ENCODE peak calls at places on chromosome 5, in nine cellular contexts. O is kidney; L is ovary; Q is IMR-90; K is A549; D is mammary epithelial cell; J is CD8-positive, alpha-beta T cell; S is heart right ventricle; Z is lung. I is an unnamed sample.

GRCh38 chr5:62886603-62887315 is 308.1 kb downstream of the LRRC70 start:
- DNase-seq in O (no peak), L (no peak), Q (no peak), K (no peak), D (no peak), J (no peak), S (no peak), Z (no peak), I (no peak)

GRCh38 chr5:93422652-93423332 is 158.2 kb downstream of the NR2F1-AS1 start:
- DNase-seq in O (no peak), L (no peak), Q (no peak), K (no peak), D (no peak), J (no peak), S (no peak), Z (no peak), I (no peak)

GRCh38 chr5:157449011-157449723 is 10.8 kb upstream of the NIPAL4 start:
- DNase-seq in O (no peak), L (no peak), Q (no peak), K (no peak), D (no peak), J (no peak), S (peak), Z (no peak), I (peak)

GRCh38 chr5:109997191-109997590 is 307.5 kb downstream of the MAN2A1 start:
- DNase-seq in O (no peak), L (no peak), Q (no peak), K (no peak), D (no peak), J (no peak), S (no peak), Z (no peak), I (no peak)

GRCh38 chr5:129367883-129368282 is 92.2 kb upstream of the ADAMTS19 start:
- DNase-seq in O (no peak), L (no peak), Q (peak), K (no peak), D (no peak), J (no peak), S (no peak), Z (no peak), I (no peak)

GRCh38 chr5:137733922-137734695 is 1.8 kb downstream of the KLHL3 start:
- DNase-seq in O (no peak), L (no peak), Q (peak), K (no peak), D (no peak), J (no peak), S (no peak), Z (no peak), I (no peak)

GRCh38 chr5:67605730-67606585 is 409.4 kb upstream of the CD180 start:
- DNase-seq in O (no peak), L (no peak), Q (no peak), K (no peak), D (no peak), J (no peak), S (no peak), Z (no peak), I (no peak)

GRCh38 chr5:157574456-157575095 is 999 bp downstream of the ADAM19 start:
- DNase-seq in O (peak), L (peak), Q (peak), K (no peak), D (no peak), J (no peak), S (peak), Z (no peak), I (no peak)

GRCh38 chr5:64612349-64612961 is 77.8 kb upstream of the SHISAL2B start:
- DNase-seq in O (no peak), L (peak), Q (peak), K (peak), D (peak), J (no peak), S (peak), Z (no peak), I (peak)

GRCh38 chr5:179530069-179530998 is 20.0 kb upstream of the RUFY1 start:
- DNase-seq in O (peak), L (peak), Q (no peak), K (no peak), D (no peak), J (peak), S (peak), Z (peak), I (peak)

GRCh38 chr5:143843461-143843860 is 31.5 kb downstream of the HMHB1 start:
- DNase-seq in O (no peak), L (no peak), Q (no peak), K (no peak), D (no peak), J (no peak), S (no peak), Z (no peak), I (no peak)

GRCh38 chr5:176486189-176486757 is 38.1 kb downstream of the FAF2 start:
- DNase-seq in O (no peak), L (no peak), Q (no peak), K (no peak), D (no peak), J (no peak), S (no peak), Z (no peak), I (no peak)

GRCh38 chr5:62621280-62621679 is 42.7 kb downstream of the LRRC70 start:
- DNase-seq in O (no peak), L (no peak), Q (no peak), K (no peak), D (no peak), J (no peak), S (no peak), Z (no peak), I (no peak)

GRCh38 chr5:33905381-33905780 is 13.6 kb upstream of the ADAMTS12 start:
- DNase-seq in O (no peak), L (no peak), Q (peak), K (no peak), D (no peak), J (no peak), S (no peak), Z (no peak), I (no peak)

GRCh38 chr5:33901176-33901575 is 9.4 kb upstream of the ADAMTS12 start:
- DNase-seq in O (no peak), L (no peak), Q (peak), K (no peak), D (no peak), J (no peak), S (no peak), Z (no peak), I (no peak)

GRCh38 chr5:33903118-33903517 is 11.3 kb upstream of the ADAMTS12 start:
- DNase-seq in O (no peak), L (no peak), Q (no peak), K (no peak), D (peak), J (no peak), S (no peak), Z (no peak), I (no peak)
- H3K4me3 ChIP-seq in O (no peak), L (no peak), Q (no peak), K (no peak), D (no peak), J (no peak), S (no peak), Z (no peak), I (no peak)

DNA sequence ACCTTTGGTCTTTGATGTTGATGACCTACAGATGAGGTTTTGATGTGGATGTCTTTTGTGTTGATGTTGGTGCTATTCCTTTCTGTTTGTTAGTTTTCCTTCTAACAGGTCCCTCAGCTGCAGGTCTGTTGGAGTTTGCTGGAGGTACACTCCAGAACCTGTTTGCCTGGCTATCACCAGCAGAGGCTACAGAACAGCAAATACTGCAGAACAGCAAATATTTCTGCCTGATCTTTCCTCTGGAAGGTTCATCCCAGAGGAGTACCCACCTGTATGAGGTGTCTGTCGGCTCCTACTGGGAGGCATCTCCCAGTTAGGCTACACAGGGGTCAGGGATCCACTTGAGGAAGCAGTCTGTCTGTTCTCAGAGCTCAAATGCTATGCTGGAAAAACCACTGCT is 694.5 kb upstream of the CDH6 start:
- DNase-seq in O (no peak), L (no peak), Q (no peak), K (no peak), D (no peak), J (no peak), S (no peak), Z (no peak), I (no peak)
- H3K27ac ChIP-seq in O (no peak), L (no peak), Q (no peak), K (no peak), D (no peak), J (no peak), S (no peak), Z (no peak), I (no peak)

GRCh38 chr5:152599096-152599495 is 194.0 kb upstream of the NMUR2 start:
- DNase-seq in O (no peak), L (no peak), Q (no peak), K (no peak), D (no peak), J (no peak), S (no peak), Z (no peak), I (no peak)

GRCh38 chr5:152595327-152595890 is 190.3 kb upstream of the NMUR2 start:
- DNase-seq in O (no peak), L (no peak), Q (no peak), K (no peak), D (no peak), J (no peak), S (no peak), Z (no peak), I (no peak)

GRCh38 chr5:152592416-152592815 is 187.3 kb upstream of the NMUR2 start:
- DNase-seq in O (no peak), L (no peak), Q (no peak), K (no peak), D (no peak), J (no peak), S (no peak), Z (no peak), I (no peak)

GRCh38 chr5:152593388-152593787 is 188.3 kb upstream of the NMUR2 start:
- DNase-seq in O (no peak), L (no peak), Q (no peak), K (no peak), D (no peak), J (no peak), S (no peak), Z (no peak), I (no peak)
- TF ChIP-seq CTCF in O (no peak), L (no peak), Q (no peak), K (no peak), D (no peak), J (no peak), S (no peak), Z (no peak), I (no peak)

GRCh38 chr5:149080294-149080693 is 17.4 kb upstream of the SH3TC2 start:
- DNase-seq in O (no peak), L (no peak), Q (no peak), K (no peak), D (no peak), J (no peak), S (no peak), Z (no peak), I (no peak)
- H3K4me3 ChIP-seq in O (no peak), L (no peak), Q (no peak), K (no peak), D (no peak), J (no peak), S (no peak), Z (no peak), I (no peak)

DNA sequence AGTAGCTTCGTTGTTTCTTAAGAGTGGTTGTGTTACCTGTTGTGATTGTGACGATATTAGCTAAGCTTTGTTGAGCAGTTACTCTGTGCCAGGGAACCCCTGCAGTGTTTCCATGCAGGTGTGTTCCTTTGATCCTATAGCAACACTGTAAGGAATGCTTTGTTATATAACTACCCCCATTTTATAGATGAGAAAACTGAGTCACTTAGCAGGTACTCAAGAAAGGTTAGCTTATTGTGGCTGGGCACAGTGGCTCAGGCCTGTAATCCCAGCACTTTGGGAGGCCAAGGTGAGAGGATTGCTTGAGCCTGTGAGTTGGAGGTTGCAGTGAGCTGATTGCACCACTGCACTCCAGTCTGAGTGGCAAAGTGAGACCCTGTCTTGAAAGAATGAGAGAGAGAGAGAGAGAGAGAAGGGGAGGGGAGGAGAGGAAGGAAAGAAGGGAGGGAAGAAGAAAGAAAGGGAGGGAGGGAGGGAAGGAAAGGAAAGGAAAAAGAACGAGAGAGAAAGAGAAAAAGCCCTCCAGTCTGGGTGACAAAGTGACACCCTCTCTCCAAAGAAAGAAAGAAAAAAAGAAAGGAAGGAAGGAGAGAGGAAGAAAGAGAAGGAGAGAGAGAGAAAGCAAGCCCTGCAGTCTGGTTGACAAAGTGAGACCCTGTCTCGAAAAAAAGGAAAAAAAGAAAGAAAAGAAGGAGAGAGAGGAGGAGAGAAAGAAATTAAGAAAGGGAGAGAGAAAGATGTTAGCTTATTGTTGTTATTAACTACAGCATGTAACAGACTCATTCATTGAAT is 85.6 kb upstream of the RARS1 start:
- DNase-seq in O (no peak), L (no peak), Q (no peak), K (no peak), D (no peak), J (no peak), S (no peak), Z (no peak), I (no peak)
- H3K27ac ChIP-seq in O (no peak), L (no peak), Q (no peak), K (no peak), D (no peak), J (no peak), S (no peak), Z (no peak), I (no peak)

DNA sequence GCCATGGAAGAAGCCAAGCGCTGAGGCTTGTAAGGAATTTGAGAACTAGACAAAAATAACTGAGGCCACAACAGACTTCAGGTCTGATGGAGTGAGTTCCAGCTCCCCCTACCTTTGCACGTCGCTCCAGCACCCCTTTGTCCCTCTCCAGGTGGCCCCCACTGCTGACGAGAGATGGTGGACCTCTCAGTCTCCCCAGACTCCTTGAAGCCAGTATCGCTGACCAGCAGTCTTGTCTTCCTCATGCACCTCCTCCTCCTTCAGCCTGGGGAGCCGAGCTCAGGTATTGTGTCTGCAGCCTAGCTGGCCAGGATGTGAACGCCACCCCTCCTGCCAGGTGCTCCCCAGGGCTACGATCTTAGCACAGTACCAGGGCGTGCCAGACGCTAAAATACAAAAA is 5.2 kb downstream of the BTNL9 start:
- DNase-seq in O (no peak), L (no peak), Q (no peak), K (no peak), D (no peak), J (no peak), S (no peak), Z (peak), I (no peak)
- TF ChIP-seq CTCF in O (no peak), L (no peak), Q (no peak), K (no peak), D (no peak), J (no peak), S (peak), Z (no peak), I (no peak)

I was measured in dorsolateral prefrontal cortex.